ENCODE peak calls at places on chromosomes 2 and 18, in six cellular contexts. One of them, this sample, is unnamed.

GRCh38 chr2:134927195-134927594 is 8.6 kb downstream of the CCNT2 start:
- DNase-seq in mesenchymal stem cell: peak
- DNase-seq in endothelial cell of umbilical vein: no peak
- DNase-seq in GM23248: peak
- DNase-seq in astrocyte of the spinal cord: peak
- DNase-seq in CD8-positive, alpha-beta T cell: no peak
- DNase-seq in this sample: peak

GRCh38 chr2:241844066-241844728 is 14.5 kb downstream of the PDCD1 start:
- DNase-seq in mesenchymal stem cell: peak
- DNase-seq in endothelial cell of umbilical vein: peak
- DNase-seq in GM23248: peak
- DNase-seq in astrocyte of the spinal cord: peak
- DNase-seq in CD8-positive, alpha-beta T cell: peak
- DNase-seq in this sample: peak

GRCh38 chr18:79796531-79797390 is 977 bp upstream of the KCNG2 start:
- DNase-seq in mesenchymal stem cell: no peak
- DNase-seq in endothelial cell of umbilical vein: no peak
- DNase-seq in GM23248: peak
- DNase-seq in astrocyte of the spinal cord: no peak
- DNase-seq in CD8-positive, alpha-beta T cell: no peak
- DNase-seq in this sample: no peak

GRCh38 chr18:65567372-65567771 is 183.4 kb upstream of the CDH7 start:
- DNase-seq in mesenchymal stem cell: peak
- DNase-seq in endothelial cell of umbilical vein: no peak
- DNase-seq in GM23248: no peak
- DNase-seq in astrocyte of the spinal cord: peak
- DNase-seq in CD8-positive, alpha-beta T cell: no peak
- DNase-seq in this sample: no peak

GRCh38 chr2:158997037-158997785 is 28.8 kb downstream of the TANC1 start:
- DNase-seq in mesenchymal stem cell: no peak
- DNase-seq in endothelial cell of umbilical vein: peak
- DNase-seq in GM23248: no peak
- DNase-seq in astrocyte of the spinal cord: no peak
- DNase-seq in CD8-positive, alpha-beta T cell: no peak
- DNase-seq in this sample: no peak

GRCh38 chr18:55007582-55007981 is 48.3 kb upstream of the CCDC68 start:
- DNase-seq in mesenchymal stem cell: no peak
- DNase-seq in endothelial cell of umbilical vein: no peak
- DNase-seq in GM23248: no peak
- DNase-seq in astrocyte of the spinal cord: no peak
- DNase-seq in CD8-positive, alpha-beta T cell: no peak
- DNase-seq in this sample: no peak

GRCh38 chr2:50606860-50607259 is 425.1 kb downstream of the NRXN1 start:
- DNase-seq in mesenchymal stem cell: no peak
- DNase-seq in endothelial cell of umbilical vein: no peak
- DNase-seq in GM23248: peak
- DNase-seq in astrocyte of the spinal cord: peak
- DNase-seq in CD8-positive, alpha-beta T cell: no peak
- DNase-seq in this sample: no peak

GRCh38 chr2:238100049-238100820 is at the start of gene ESPNL:
- DNase-seq in mesenchymal stem cell: no peak
- DNase-seq in endothelial cell of umbilical vein: no peak
- DNase-seq in GM23248: no peak
- DNase-seq in astrocyte of the spinal cord: no peak
- DNase-seq in CD8-positive, alpha-beta T cell: no peak
- DNase-seq in this sample: no peak

GRCh38 chr2:18792226-18792629 is 202.9 kb upstream of the NT5C1B start:
- DNase-seq in mesenchymal stem cell: peak
- DNase-seq in endothelial cell of umbilical vein: no peak
- DNase-seq in GM23248: no peak
- DNase-seq in astrocyte of the spinal cord: peak
- DNase-seq in CD8-positive, alpha-beta T cell: no peak
- DNase-seq in this sample: no peak

GRCh38 chr2:149364839-149365238 is 34.5 kb downstream of the LYPD6 start:
- DNase-seq in mesenchymal stem cell: no peak
- DNase-seq in endothelial cell of umbilical vein: no peak
- DNase-seq in GM23248: no peak
- DNase-seq in astrocyte of the spinal cord: no peak
- DNase-seq in CD8-positive, alpha-beta T cell: no peak
- DNase-seq in this sample: no peak

GRCh38 chr2:141498561-141498960 is 632.3 kb downstream of the LRP1B start:
- DNase-seq in mesenchymal stem cell: no peak
- DNase-seq in endothelial cell of umbilical vein: no peak
- DNase-seq in GM23248: peak
- DNase-seq in astrocyte of the spinal cord: peak
- DNase-seq in CD8-positive, alpha-beta T cell: no peak
- DNase-seq in this sample: no peak

GRCh38 chr2:62055724-62056336 is 140.1 kb upstream of the B3GNT2 start:
- DNase-seq in mesenchymal stem cell: no peak
- DNase-seq in endothelial cell of umbilical vein: no peak
- DNase-seq in GM23248: no peak
- DNase-seq in astrocyte of the spinal cord: no peak
- DNase-seq in CD8-positive, alpha-beta T cell: no peak
- DNase-seq in this sample: no peak

GRCh38 chr2:215332876-215333600 is 21.2 kb downstream of the ATIC start:
- DNase-seq in mesenchymal stem cell: no peak
- DNase-seq in endothelial cell of umbilical vein: no peak
- DNase-seq in GM23248: no peak
- DNase-seq in astrocyte of the spinal cord: no peak
- DNase-seq in CD8-positive, alpha-beta T cell: no peak
- DNase-seq in this sample: no peak

GRCh38 chr2:69216535-69217332 is 170.3 kb downstream of the GFPT1 start:
- DNase-seq in mesenchymal stem cell: peak
- DNase-seq in endothelial cell of umbilical vein: no peak
- DNase-seq in GM23248: peak
- DNase-seq in astrocyte of the spinal cord: peak
- DNase-seq in CD8-positive, alpha-beta T cell: no peak
- DNase-seq in this sample: peak

GRCh38 chr2:97741686-97742085 is 28.3 kb downstream of the ZAP70 start:
- DNase-seq in mesenchymal stem cell: no peak
- DNase-seq in endothelial cell of umbilical vein: no peak
- DNase-seq in GM23248: no peak
- DNase-seq in astrocyte of the spinal cord: no peak
- DNase-seq in CD8-positive, alpha-beta T cell: no peak
- DNase-seq in this sample: no peak

GRCh38 chr2:97739893-97740245 is 26.5 kb downstream of the ZAP70 start:
- DNase-seq in mesenchymal stem cell: no peak
- DNase-seq in endothelial cell of umbilical vein: no peak
- DNase-seq in GM23248: no peak
- DNase-seq in astrocyte of the spinal cord: no peak
- DNase-seq in CD8-positive, alpha-beta T cell: no peak
- DNase-seq in this sample: no peak

GRCh38 chr2:97742381-97742847 is 29.0 kb downstream of the ZAP70 start:
- DNase-seq in mesenchymal stem cell: no peak
- DNase-seq in endothelial cell of umbilical vein: peak
- DNase-seq in GM23248: peak
- DNase-seq in astrocyte of the spinal cord: no peak
- DNase-seq in CD8-positive, alpha-beta T cell: no peak
- DNase-seq in this sample: no peak

GRCh38 chr2:97740590-97741182 is 27.3 kb downstream of the ZAP70 start:
- DNase-seq in mesenchymal stem cell: no peak
- DNase-seq in endothelial cell of umbilical vein: peak
- DNase-seq in GM23248: peak
- DNase-seq in astrocyte of the spinal cord: no peak
- DNase-seq in CD8-positive, alpha-beta T cell: no peak
- DNase-seq in this sample: peak

GRCh38 chr2:97741251-97741650 is 27.9 kb downstream of the ZAP70 start:
- DNase-seq in mesenchymal stem cell: no peak
- DNase-seq in endothelial cell of umbilical vein: no peak
- DNase-seq in GM23248: no peak
- DNase-seq in astrocyte of the spinal cord: no peak
- DNase-seq in CD8-positive, alpha-beta T cell: no peak
- DNase-seq in this sample: no peak
- H3K4me3 ChIP-seq in mesenchymal stem cell: no peak
- H3K4me3 ChIP-seq in endothelial cell of umbilical vein: no peak
- H3K4me3 ChIP-seq in GM23248: no peak
- H3K4me3 ChIP-seq in astrocyte of the spinal cord: no peak
- H3K4me3 ChIP-seq in CD8-positive, alpha-beta T cell: no peak
- H3K4me3 ChIP-seq in this sample: no peak

DNA sequence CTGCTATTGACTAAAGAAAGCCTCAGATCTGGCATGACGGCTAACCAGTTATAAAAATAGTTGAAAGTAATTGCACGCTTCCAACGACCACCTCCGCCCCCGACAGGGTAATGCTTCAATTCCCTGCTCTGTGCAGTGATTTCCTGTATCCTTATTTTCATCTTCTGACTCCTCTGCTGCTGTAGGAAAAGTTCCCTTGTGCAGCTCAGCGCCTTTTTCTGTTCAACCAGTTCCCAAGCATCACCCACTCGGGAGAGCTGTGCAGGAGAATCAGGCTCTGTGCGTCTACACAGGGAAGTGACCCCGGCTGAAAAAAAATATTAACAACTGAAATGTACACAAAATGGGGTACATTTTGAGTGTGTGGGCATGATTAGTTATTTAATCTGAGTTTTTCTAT is 91.3 kb upstream of the COPS8 start:
- DNase-seq in mesenchymal stem cell: no peak
- DNase-seq in endothelial cell of umbilical vein: no peak
- DNase-seq in GM23248: no peak
- DNase-seq in astrocyte of the spinal cord: no peak
- DNase-seq in CD8-positive, alpha-beta T cell: no peak
- DNase-seq in this sample: no peak
- H3K4me3 ChIP-seq in mesenchymal stem cell: no peak
- H3K4me3 ChIP-seq in endothelial cell of umbilical vein: no peak
- H3K4me3 ChIP-seq in GM23248: no peak
- H3K4me3 ChIP-seq in astrocyte of the spinal cord: no peak
- H3K4me3 ChIP-seq in CD8-positive, alpha-beta T cell: no peak
- H3K4me3 ChIP-seq in this sample: no peak

GRCh38 chr2:232522014-232522854 is 2.0 kb downstream of the PRSS56 start:
- DNase-seq in mesenchymal stem cell: peak
- DNase-seq in endothelial cell of umbilical vein: peak
- DNase-seq in GM23248: peak
- DNase-seq in astrocyte of the spinal cord: no peak
- DNase-seq in CD8-positive, alpha-beta T cell: peak
- DNase-seq in this sample: peak
- H3K4me3 ChIP-seq in mesenchymal stem cell: no peak
- H3K4me3 ChIP-seq in endothelial cell of umbilical vein: no peak
- H3K4me3 ChIP-seq in GM23248: no peak
- H3K4me3 ChIP-seq in astrocyte of the spinal cord: no peak
- H3K4me3 ChIP-seq in CD8-positive, alpha-beta T cell: peak
- H3K4me3 ChIP-seq in this sample: no peak

DNA sequence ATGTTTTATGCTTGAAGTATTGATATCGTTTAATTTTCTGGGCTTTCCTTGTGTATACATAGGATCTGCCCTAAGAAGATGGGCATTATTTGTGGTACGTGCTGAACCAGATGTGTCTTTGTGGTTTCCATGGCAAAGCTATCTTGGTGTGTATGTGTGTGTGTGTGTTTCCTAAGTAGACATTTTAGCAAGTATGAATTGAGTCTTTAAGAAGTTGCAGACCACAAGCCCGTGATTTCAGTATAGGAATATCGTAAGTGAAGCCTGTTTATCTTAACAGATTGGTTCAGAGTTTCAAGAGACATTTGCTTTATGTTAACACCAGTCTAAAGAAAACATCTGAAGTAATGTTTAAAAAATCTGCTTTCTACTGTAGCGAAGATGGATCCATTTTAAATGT is 92.2 kb upstream of the FOSL2 start:
- DNase-seq in mesenchymal stem cell: peak
- DNase-seq in endothelial cell of umbilical vein: peak
- DNase-seq in GM23248: no peak
- DNase-seq in astrocyte of the spinal cord: peak
- DNase-seq in CD8-positive, alpha-beta T cell: no peak
- DNase-seq in this sample: peak
- H3K4me3 ChIP-seq in mesenchymal stem cell: no peak
- H3K4me3 ChIP-seq in endothelial cell of umbilical vein: no peak
- H3K4me3 ChIP-seq in GM23248: peak
- H3K4me3 ChIP-seq in astrocyte of the spinal cord: no peak
- H3K4me3 ChIP-seq in CD8-positive, alpha-beta T cell: no peak
- H3K4me3 ChIP-seq in this sample: peak

DNA sequence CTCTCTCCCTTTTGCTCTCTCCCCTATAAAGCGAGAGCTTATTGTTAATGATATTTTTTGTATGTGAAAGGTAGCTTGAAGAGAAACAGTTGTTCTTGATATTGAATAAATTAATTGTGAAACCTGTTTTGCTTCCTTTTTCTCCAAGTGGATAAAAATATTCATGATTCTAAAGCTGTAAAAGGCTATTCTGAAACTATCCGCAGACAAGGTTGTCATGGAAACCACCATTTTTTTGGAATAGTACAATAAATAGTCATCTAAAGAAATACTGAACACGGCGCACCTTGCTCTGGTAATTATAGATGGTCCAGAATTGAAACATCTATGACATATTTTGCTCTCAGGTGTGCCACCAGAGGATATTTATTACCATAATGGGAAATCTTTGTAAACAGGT is 1103.1 kb upstream of the SLC39A10 start:
- DNase-seq in mesenchymal stem cell: no peak
- DNase-seq in endothelial cell of umbilical vein: no peak
- DNase-seq in GM23248: no peak
- DNase-seq in astrocyte of the spinal cord: no peak
- DNase-seq in CD8-positive, alpha-beta T cell: no peak
- DNase-seq in this sample: no peak
- H3K4me3 ChIP-seq in mesenchymal stem cell: no peak
- H3K4me3 ChIP-seq in endothelial cell of umbilical vein: no peak
- H3K4me3 ChIP-seq in GM23248: no peak
- H3K4me3 ChIP-seq in astrocyte of the spinal cord: no peak
- H3K4me3 ChIP-seq in CD8-positive, alpha-beta T cell: no peak
- H3K4me3 ChIP-seq in this sample: no peak

DNA sequence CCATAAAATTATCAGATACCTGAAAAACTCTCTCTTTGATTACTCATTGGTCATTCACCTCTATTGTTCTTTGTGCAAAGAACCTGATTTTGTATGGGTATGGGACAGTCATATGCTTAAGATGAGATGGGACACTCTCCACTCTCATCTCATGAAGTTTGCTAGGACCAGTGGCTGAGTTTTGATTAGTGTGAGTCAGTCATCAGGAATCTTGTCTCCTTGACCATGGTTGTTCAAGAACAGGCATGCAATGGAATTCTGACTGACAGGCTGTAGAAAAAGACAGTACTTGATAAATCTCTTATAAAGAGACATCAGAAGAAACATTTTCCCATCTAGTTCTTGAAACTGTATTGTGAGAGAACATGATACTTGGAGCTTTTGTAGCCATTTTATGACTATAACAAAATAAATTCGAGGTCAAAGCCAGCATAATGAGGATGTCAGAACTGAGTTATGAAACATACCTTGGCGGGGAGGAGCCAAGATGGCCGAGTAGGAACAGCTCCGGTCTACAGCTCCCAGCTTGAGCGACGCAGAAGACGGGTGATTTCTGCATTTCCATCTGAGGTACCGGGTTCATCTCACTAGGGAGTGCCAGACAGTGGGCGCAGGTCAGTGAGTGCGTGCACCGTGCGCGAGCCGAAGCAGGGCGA is 367.0 kb downstream of the NR4A2 start:
- DNase-seq in mesenchymal stem cell: no peak
- DNase-seq in endothelial cell of umbilical vein: no peak
- DNase-seq in GM23248: no peak
- DNase-seq in astrocyte of the spinal cord: no peak
- DNase-seq in CD8-positive, alpha-beta T cell: no peak
- DNase-seq in this sample: no peak
- H3K4me3 ChIP-seq in mesenchymal stem cell: no peak
- H3K4me3 ChIP-seq in endothelial cell of umbilical vein: no peak
- H3K4me3 ChIP-seq in GM23248: no peak
- H3K4me3 ChIP-seq in astrocyte of the spinal cord: no peak
- H3K4me3 ChIP-seq in CD8-positive, alpha-beta T cell: no peak
- H3K4me3 ChIP-seq in this sample: peak

DNA sequence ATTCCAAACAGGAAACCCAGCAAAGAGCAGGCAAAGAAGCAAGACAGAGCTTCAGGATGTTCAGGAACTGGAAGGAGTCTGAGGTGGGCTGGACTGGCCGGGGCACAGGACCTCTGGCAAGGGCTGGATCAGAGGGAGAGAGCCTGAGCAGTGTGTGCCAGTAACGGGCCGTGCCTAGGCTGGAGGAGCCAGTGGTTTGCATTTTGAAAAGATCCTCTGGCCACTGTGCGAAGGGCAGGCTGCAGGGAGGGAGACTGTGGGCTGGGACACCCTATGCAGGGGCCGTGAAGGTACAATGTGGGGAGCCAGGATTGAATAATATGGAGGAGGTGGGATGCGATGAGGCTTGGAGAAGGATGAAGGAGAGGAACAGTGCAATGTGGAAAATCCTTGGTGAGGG is 6.2 kb upstream of the SDC1 start:
- DNase-seq in mesenchymal stem cell: no peak
- DNase-seq in endothelial cell of umbilical vein: no peak
- DNase-seq in GM23248: no peak
- DNase-seq in astrocyte of the spinal cord: no peak
- DNase-seq in CD8-positive, alpha-beta T cell: no peak
- DNase-seq in this sample: no peak
- H3K4me3 ChIP-seq in mesenchymal stem cell: no peak
- H3K4me3 ChIP-seq in endothelial cell of umbilical vein: no peak
- H3K4me3 ChIP-seq in GM23248: no peak
- H3K4me3 ChIP-seq in astrocyte of the spinal cord: no peak
- H3K4me3 ChIP-seq in CD8-positive, alpha-beta T cell: no peak
- H3K4me3 ChIP-seq in this sample: no peak